ENCODE peak calls at places on chromosomes 4 and X, in four cellular contexts. X is tibial artery, P is dorsolateral prefrontal cortex, L is breast epithelium. D is an unnamed sample.

GRCh38 chr4:122045533-122045932 is 93.7 kb upstream of the TRPC3 start:
- DNase-seq in L (no peak), P (no peak), X (no peak), D (peak)

GRCh38 chr4:16157609-16158503 is 68.4 kb downstream of the TAPT1 start:
- DNase-seq in P (no peak), L (no peak), X (no peak), D (no peak)

GRCh38 chr4:68950033-68950432 is 1.6 kb downstream of the UGT2A3 start:
- DNase-seq in X (no peak), L (no peak), P (no peak), D (no peak)

GRCh38 chr4:122010610-122011009 is 58.8 kb upstream of the TRPC3 start:
- DNase-seq in X (no peak), L (no peak), P (no peak), D (peak)

GRCh38 chr4:102404551-102404969 is 59.3 kb upstream of the SLC39A8 start:
- DNase-seq in L (no peak), X (no peak), P (no peak), D (no peak)

GRCh38 chr4:573122-573892 is 2.8 kb downstream of the TMEM271 start:
- DNase-seq in P (no peak), L (no peak), X (no peak), D (no peak)

GRCh38 chr4:13642576-13642975 is 15.1 kb upstream of the BOD1L1 start:
- DNase-seq in L (no peak), X (peak), P (no peak), D (peak)

GRCh38 chr4:183249854-183250253 is 70.2 kb downstream of the CLDN22 start:
- DNase-seq in X (no peak), L (no peak), P (no peak), D (peak)

GRCh38 chr4:78059524-78059889 is 2.4 kb downstream of the FRAS1 start:
- DNase-seq in L (peak), P (no peak), X (peak), D (peak)

GRCh38 chr4:162869157-162869556 is 297.5 kb downstream of the NAF1 start:
- DNase-seq in L (no peak), X (no peak), P (no peak), D (no peak)

GRCh38 chr4:38313999-38314561 is 349.9 kb upstream of the KLF3 start:
- DNase-seq in P (no peak), X (no peak), L (no peak), D (peak)

GRCh38 chr4:165345663-165346417 is 18.4 kb downstream of the MSMO1 start:
- DNase-seq in L (no peak), X (no peak), P (no peak), D (no peak)

GRCh38 chr4:146495277-146495676 is 26.5 kb downstream of the SLC10A7 start:
- DNase-seq in L (no peak), X (no peak), P (no peak), D (no peak)

GRCh38 chr4:134201216-134202098 is at the start of gene PABPC4L:
- DNase-seq in X (peak), L (no peak), P (no peak), D (peak)

GRCh38 chr4:155161357-155161756 is 47.1 kb upstream of the NPY2R start:
- DNase-seq in L (no peak), P (no peak), X (no peak), D (no peak)

GRCh38 chrX:131747173-131747572 is 203.3 kb downstream of the OR13H1 start:
- DNase-seq in P (peak), X (no peak), L (peak), D (peak)

GRCh38 chr4:86547140-86547539 is 47.0 kb upstream of the PTPN13 start:
- DNase-seq in P (no peak), X (no peak), L (no peak), D (no peak)

GRCh38 chr4:113358784-113359183 is 309.3 kb downstream of the ANK2 start:
- DNase-seq in L (no peak), P (no peak), X (no peak), D (no peak)

GRCh38 chr4:130814896-130815295 is 1718.9 kb downstream of the C4orf33 start:
- DNase-seq in X (no peak), P (no peak), L (no peak), D (no peak)

GRCh38 chr4:168385142-168385490 is 66.6 kb upstream of the DDX60 start:
- DNase-seq in L (no peak), P (no peak), X (no peak), D (no peak)

GRCh38 chrX:46587158-46587557 is 13.6 kb downstream of the CHST7 start:
- DNase-seq in L (no peak), X (no peak), P (no peak), D (peak)

GRCh38 chr4:91838181-91838861 is 465.4 kb upstream of the GRID2 start:
- DNase-seq in X (no peak), P (no peak), L (no peak), D (no peak)

GRCh38 chr4:41992967-41993857 is 2.9 kb downstream of the SLC30A9 start:
- DNase-seq in X (no peak), L (no peak), P (no peak), D (no peak)
- TF ChIP-seq CTCF in X (no peak), L (no peak), P (no peak), D (no peak)

DNA sequence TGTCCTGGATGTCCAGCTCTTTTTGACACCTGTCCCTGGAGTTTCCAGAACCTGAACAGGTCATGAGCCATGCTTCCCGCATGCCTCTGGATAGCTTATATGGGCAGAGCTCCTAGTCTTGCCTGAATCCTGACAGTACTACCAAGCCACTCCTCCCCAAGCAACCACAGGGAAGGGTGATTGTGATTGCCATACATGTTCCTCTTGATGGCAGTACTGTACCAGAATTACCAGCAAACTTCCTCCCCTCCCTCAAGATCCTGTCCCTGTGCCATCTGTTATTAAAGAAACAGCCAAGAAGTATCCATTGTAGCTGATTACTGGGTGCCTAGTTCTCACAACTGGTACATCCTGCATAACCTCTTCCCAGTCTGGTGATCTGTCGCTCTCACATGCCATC is 264.3 kb upstream of the AGTR2 start:
- DNase-seq in P (no peak), L (no peak), X (no peak), D (no peak)
- H3K27ac ChIP-seq in P (no peak), L (no peak), X (no peak), D (no peak)

GRCh38 chrX:134423606-134424005 is 36.4 kb upstream of the HPRT1 start:
- DNase-seq in L (no peak), X (no peak), P (no peak), D (no peak)
- TF ChIP-seq CTCF in L (no peak), X (no peak), P (peak), D (peak)

GRCh38 chrX:10245219-10245618 is 88.4 kb downstream of the CLCN4 start:
- DNase-seq in L (no peak), P (no peak), X (no peak), D (no peak)
- H3K27ac ChIP-seq in L (peak), P (no peak), X (no peak), D (no peak)

GRCh38 chrX:143664302-143664701 is 28.4 kb upstream of the SLITRK4 start:
- DNase-seq in X (no peak), L (no peak), P (no peak), D (peak)

GRCh38 chrX:143663755-143664154 is 27.9 kb upstream of the SLITRK4 start:
- DNase-seq in X (no peak), L (no peak), P (no peak), D (no peak)

GRCh38 chrX:143669395-143669794 is 33.5 kb upstream of the SLITRK4 start:
- DNase-seq in L (no peak), P (no peak), X (no peak), D (no peak)
- TF ChIP-seq CTCF in L (no peak), P (peak), X (no peak), D (no peak)

GRCh38 chr4:185833055-185833598 is 21.1 kb upstream of the SORBS2 start:
- DNase-seq in P (no peak), L (no peak), X (no peak), D (peak)
- H3K27ac ChIP-seq in P (no peak), L (no peak), X (no peak), D (peak)